ENCODE peak calls at places on chromosomes 1 and 21, in six cellular contexts. C is NCI-H1092 treated with DMSO at 0.1 percent for 48 hours, B is foreskin fibroblast, S is KG1, Q is T-helper 9 cell, T is body of pancreas. X is an unnamed sample.

GRCh38 chr1:226001852-226002666 is 2.9 kb upstream of the SDE2 start:
- DNase-seq in B (peak), T (peak), S (peak), C (peak), Q (peak), X (peak)

GRCh38 chr21:34276711-34277425 is 86.9 kb upstream of the KCNE2 start:
- DNase-seq in T (no peak), Q (no peak), S (no peak), B (peak), C (no peak), X (no peak)

GRCh38 chr21:28375708-28376385 is 616.8 kb downstream of the LTN1 start:
- DNase-seq in T (no peak), S (no peak), B (peak), C (no peak), Q (no peak), X (peak)

GRCh38 chr1:197519741-197520334 is 251.8 kb downstream of the CRB1 start:
- DNase-seq in S (no peak), T (no peak), C (no peak), Q (no peak), B (peak), X (no peak)

GRCh38 chr21:25842925-25843324 is 108.2 kb downstream of the GABPA start:
- DNase-seq in C (no peak), S (no peak), B (no peak), T (no peak), Q (no peak), X (no peak)

GRCh38 chr21:15009964-15010363 is 54.8 kb downstream of the NRIP1 start:
- DNase-seq in B (peak), S (no peak), T (no peak), Q (no peak), C (no peak), X (no peak)

GRCh38 chr1:93600663-93601062 is 81.0 kb downstream of the BCAR3 start:
- DNase-seq in B (no peak), T (peak), S (no peak), Q (no peak), C (no peak), X (peak)

GRCh38 chr21:15001773-15002647 is 62.8 kb downstream of the NRIP1 start:
- DNase-seq in T (no peak), Q (no peak), B (no peak), S (no peak), C (peak), X (no peak)

GRCh38 chr1:183096351-183096750 is 73.1 kb downstream of the LAMC1 start:
- DNase-seq in Q (no peak), C (no peak), S (no peak), T (no peak), B (no peak), X (no peak)

GRCh38 chr21:42563261-42564045 is 49.8 kb downstream of the SLC37A1 start:
- DNase-seq in S (no peak), C (no peak), Q (no peak), T (peak), B (no peak), X (peak)

GRCh38 chr1:166182281-166182680 is 15.5 kb upstream of the FAM78B start:
- DNase-seq in Q (no peak), S (no peak), T (no peak), B (no peak), C (no peak), X (no peak)

GRCh38 chr1:96365076-96365475 is 356.5 kb upstream of the PTBP2 start:
- DNase-seq in T (no peak), C (no peak), S (no peak), Q (no peak), B (peak), X (no peak)

GRCh38 chr1:238562376-238562775 is 671.7 kb upstream of the ZP4 start:
- DNase-seq in B (no peak), C (no peak), Q (no peak), S (no peak), T (no peak), X (no peak)

GRCh38 chr1:235838021-235838420 is 28.7 kb downstream of the LYST start:
- DNase-seq in T (no peak), C (no peak), S (no peak), Q (no peak), B (no peak), X (no peak)

GRCh38 chr1:115340879-115341278 is 2.8 kb upstream of the NGF start:
- DNase-seq in C (no peak), T (no peak), Q (no peak), S (no peak), B (peak), X (no peak)

GRCh38 chr1:8915446-8915845 is 30.2 kb upstream of the CA6 start:
- DNase-seq in C (no peak), Q (no peak), S (no peak), T (no peak), B (no peak), X (no peak)

GRCh38 chr21:29018540-29018939 is 609 bp downstream of the RWDD2B start:
- DNase-seq in C (no peak), T (no peak), S (no peak), Q (no peak), B (peak), X (no peak)

GRCh38 chr1:40315239-40315794 is 1.8 kb downstream of the COL9A2 start:
- DNase-seq in S (peak), B (peak), T (peak), C (peak), Q (peak), X (peak)

GRCh38 chr1:70156529-70157120 is 48.8 kb downstream of the LRRC40 start:
- DNase-seq in B (peak), Q (no peak), T (no peak), C (no peak), S (no peak), X (no peak)

GRCh38 chr1:75812065-75812464 is 15.4 kb downstream of the MSH4 start:
- DNase-seq in T (no peak), C (no peak), Q (no peak), B (no peak), S (no peak), X (no peak)

GRCh38 chr1:91768786-91769697 is 116.9 kb downstream of the TGFBR3 start:
- DNase-seq in B (peak), T (no peak), S (no peak), C (no peak), Q (no peak), X (no peak)

GRCh38 chr1:7047866-7048265 is 262.6 kb downstream of the CAMTA1 start:
- DNase-seq in B (no peak), C (no peak), T (no peak), Q (no peak), S (no peak), X (no peak)

GRCh38 chr21:33401617-33401967 is 1.6 kb upstream of the IFNGR2 start:
- DNase-seq in S (no peak), T (peak), B (peak), C (no peak), Q (no peak), X (no peak)

GRCh38 chr1:115412286-115412685 is 74.2 kb upstream of the NGF start:
- DNase-seq in T (no peak), B (peak), Q (no peak), S (no peak), C (no peak), X (no peak)

GRCh38 chr1:113949007-113949406 is 19.9 kb downstream of the HIPK1 start:
- DNase-seq in B (peak), C (no peak), T (peak), Q (no peak), S (no peak), X (peak)

GRCh38 chr1:203325418-203326091 is 20.2 kb downstream of the BTG2 start:
- DNase-seq in T (peak), C (peak), B (no peak), Q (no peak), S (no peak), X (no peak)

GRCh38 chr1:244702620-244703019 is 49.7 kb downstream of the DESI2 start:
- DNase-seq in B (no peak), S (no peak), T (no peak), C (no peak), Q (no peak), X (no peak)

X was measured in left lobe of liver.